ENCODE peak calls at places on chromosomes 4 and X, in ten cellular contexts. D is coronary artery; V is choroid plexus epithelial cell; Q is HT-29; F is adipocyte; Z is HS-5; A is GM18507; Y is transverse colon; X is KG1; R is stimulated activated CD8-positive, alpha-beta memory T cell treated with anti-CD3 and anti-CD28 coated beads, Interleukin-4, amount 100 ng/mL, for 4 hours. H is an unnamed sample.

GRCh38 chr4:185201983-185202962 is 1.5 kb downstream of the CFAP97 start:
- DNase-seq in D (no peak), V (peak), Q (peak), F (peak), Z (no peak), A (no peak), Y (no peak), X (no peak), R (no peak), H (peak)

GRCh38 chrX:153688900-153689590 is 1.3 kb downstream of the SLC6A8 start:
- DNase-seq in D (no peak), V (no peak), Q (peak), F (peak), Z (no peak), A (no peak), Y (no peak), X (no peak), R (no peak), H (no peak)

GRCh38 chr4:47774078-47774477 is 63.8 kb downstream of the CORIN start:
- DNase-seq in D (no peak), V (no peak), Q (no peak), F (no peak), Z (no peak), A (no peak), Y (no peak), X (no peak), R (no peak), H (no peak)

GRCh38 chr4:185811509-185812364 is at the start of gene SORBS2:
- DNase-seq in D (no peak), V (peak), Q (peak), F (no peak), Z (no peak), A (peak), Y (peak), X (no peak), R (no peak), H (peak)

GRCh38 chr4:106529348-106530033 is 160.9 kb upstream of the GIMD1 start:
- DNase-seq in D (no peak), V (peak), Q (no peak), F (peak), Z (peak), A (no peak), Y (no peak), X (no peak), R (no peak), H (peak)

GRCh38 chrX:9320940-9321339 is 143.9 kb upstream of the TBL1X start:
- DNase-seq in D (no peak), V (no peak), Q (no peak), F (no peak), Z (no peak), A (no peak), Y (no peak), X (no peak), R (no peak), H (peak)

GRCh38 chr4:20248155-20248558 is 3.5 kb upstream of the SLIT2 start:
- DNase-seq in D (no peak), V (peak), Q (peak), F (peak), Z (peak), A (no peak), Y (no peak), X (no peak), R (no peak), H (peak)

GRCh38 chr4:42136371-42136770 is 16.1 kb downstream of the BEND4 start:
- DNase-seq in D (no peak), V (no peak), Q (no peak), F (no peak), Z (no peak), A (no peak), Y (no peak), X (no peak), R (no peak), H (no peak)

GRCh38 chr4:37770016-37770415 is 56.5 kb upstream of the PGM2 start:
- DNase-seq in D (no peak), V (peak), Q (no peak), F (peak), Z (no peak), A (no peak), Y (no peak), X (no peak), R (no peak), H (peak)

GRCh38 chrX:40531056-40531826 is 49.5 kb upstream of the ATP6AP2 start:
- DNase-seq in D (no peak), V (no peak), Q (peak), F (no peak), Z (no peak), A (no peak), Y (no peak), X (no peak), R (no peak), H (no peak)

GRCh38 chr4:159360549-159360948 is 257.7 kb downstream of the RAPGEF2 start:
- DNase-seq in D (no peak), V (peak), Q (no peak), F (peak), Z (peak), A (no peak), Y (no peak), X (no peak), R (no peak), H (peak)

GRCh38 chr4:73450398-73451004 is 14.5 kb downstream of the AFP start:
- DNase-seq in D (no peak), V (peak), Q (no peak), F (peak), Z (peak), A (no peak), Y (no peak), X (no peak), R (no peak), H (peak)

GRCh38 chr4:110654254-110654635 is 31.4 kb upstream of the PITX2 start:
- DNase-seq in D (no peak), V (peak), Q (no peak), F (no peak), Z (no peak), A (no peak), Y (no peak), X (no peak), R (no peak), H (peak)

GRCh38 chr4:168743576-168743975 is 246.7 kb downstream of the PALLD start:
- DNase-seq in D (no peak), V (peak), Q (no peak), F (peak), Z (no peak), A (no peak), Y (no peak), X (no peak), R (no peak), H (peak)

GRCh38 chrX:138745215-138745614 is 33.7 kb upstream of the FGF13 start:
- DNase-seq in D (no peak), V (peak), Q (peak), F (peak), Z (peak), A (no peak), Y (no peak), X (peak), R (no peak), H (peak)

GRCh38 chr4:141109983-141110382 is 23.3 kb downstream of the RNF150 start:
- DNase-seq in D (no peak), V (no peak), Q (no peak), F (no peak), Z (no peak), A (no peak), Y (no peak), X (no peak), R (no peak), H (no peak)

GRCh38 chrX:148723551-148723950 is 223.1 kb downstream of the AFF2 start:
- DNase-seq in D (no peak), V (no peak), Q (no peak), F (no peak), Z (no peak), A (no peak), Y (no peak), X (no peak), R (no peak), H (no peak)

GRCh38 chr4:7411896-7412585 is 22.7 kb downstream of the PSAPL1 start:
- DNase-seq in D (peak), V (no peak), Q (no peak), F (no peak), Z (no peak), A (no peak), Y (no peak), X (no peak), R (no peak), H (no peak)

GRCh38 chrX:9983463-9983862 is 16.3 kb downstream of the CLDN34 start:
- DNase-seq in D (no peak), V (no peak), Q (no peak), F (no peak), Z (no peak), A (no peak), Y (no peak), X (no peak), R (no peak), H (no peak)

GRCh38 chr4:185825737-185826136 is 13.7 kb upstream of the SORBS2 start:
- DNase-seq in D (no peak), V (no peak), Q (peak), F (no peak), Z (no peak), A (no peak), Y (no peak), X (no peak), R (no peak), H (no peak)

GRCh38 chr4:80183196-80184052 is 13.9 kb upstream of the PRDM8 start:
- DNase-seq in D (no peak), V (no peak), Q (peak), F (no peak), Z (no peak), A (no peak), Y (peak), X (no peak), R (no peak), H (peak)

GRCh38 chr4:166309286-166309685 is 436.2 kb downstream of the TLL1 start:
- DNase-seq in D (no peak), V (no peak), Q (no peak), F (no peak), Z (no peak), A (no peak), Y (no peak), X (no peak), R (no peak), H (no peak)

GRCh38 chrX:123797543-123798447 is 62.1 kb upstream of the XIAP start:
- DNase-seq in D (no peak), V (no peak), Q (peak), F (no peak), Z (no peak), A (no peak), Y (no peak), X (no peak), R (no peak), H (no peak)

GRCh38 chrX:115138040-115138439 is 51.2 kb upstream of the RBMXL3 start:
- DNase-seq in D (no peak), V (no peak), Q (no peak), F (no peak), Z (no peak), A (no peak), Y (no peak), X (no peak), R (no peak), H (no peak)

GRCh38 chr4:185142563-185142910 is 529 bp upstream of the SLC25A4 start:
- DNase-seq in D (no peak), V (no peak), Q (peak), F (no peak), Z (no peak), A (no peak), Y (no peak), X (no peak), R (no peak), H (peak)

GRCh38 chr4:13541720-13542576 is 2.4 kb downstream of the NKX3-2 start:
- DNase-seq in D (no peak), V (no peak), Q (no peak), F (no peak), Z (no peak), A (no peak), Y (peak), X (no peak), R (no peak), H (no peak)

GRCh38 chrX:11016728-11017127 is 94.4 kb upstream of the HCCS start:
- DNase-seq in D (no peak), V (no peak), Q (no peak), F (no peak), Z (no peak), A (no peak), Y (no peak), X (no peak), R (no peak), H (no peak)

GRCh38 chrX:30023451-30023850 is 191.9 kb upstream of the MAGEB2 start:
- DNase-seq in D (no peak), V (no peak), Q (no peak), F (no peak), Z (peak), A (no peak), Y (no peak), X (no peak), R (no peak), H (peak)

GRCh38 chrX:7294483-7294882 is 146.5 kb upstream of the PUDP start:
- DNase-seq in D (no peak), V (peak), Q (no peak), F (peak), Z (no peak), A (no peak), Y (no peak), X (no peak), R (no peak), H (peak)

GRCh38 chr4:138919094-138919936 is 96.3 kb upstream of the NOCT start:
- DNase-seq in D (no peak), V (peak), Q (peak), F (no peak), Z (peak), A (peak), Y (peak), X (no peak), R (peak), H (peak)

GRCh38 chr4:87973283-87974169 is 2.0 kb upstream of the SPP1 start:
- DNase-seq in D (no peak), V (peak), Q (peak), F (peak), Z (peak), A (no peak), Y (peak), X (peak), R (no peak), H (peak)

GRCh38 chr4:154877110-154877760 is 96.2 kb downstream of the RBM46 start:
- DNase-seq in D (no peak), V (peak), Q (peak), F (peak), Z (no peak), A (no peak), Y (no peak), X (no peak), R (no peak), H (peak)

GRCh38 chr4:26441771-26442170 is 48.5 kb downstream of the CCKAR start:
- DNase-seq in D (no peak), V (no peak), Q (no peak), F (no peak), Z (no peak), A (no peak), Y (no peak), X (no peak), R (no peak), H (no peak)

GRCh38 chr4:40630335-40631021 is 814 bp upstream of the RBM47 start:
- DNase-seq in D (no peak), V (no peak), Q (peak), F (no peak), Z (no peak), A (no peak), Y (peak), X (no peak), R (no peak), H (no peak)

GRCh38 chrX:119693032-119693995 is at the start of gene SEPTIN6:
- DNase-seq in D (peak), V (peak), Q (peak), F (peak), Z (no peak), A (peak), Y (peak), X (peak), R (peak), H (peak)

GRCh38 chrX:41923257-41923924 is at the start of gene CASK:
- DNase-seq in D (peak), V (peak), Q (peak), F (peak), Z (peak), A (peak), Y (peak), X (peak), R (peak), H (peak)